ENCODE peak calls at places on chromosomes 1 and 21, in seven cellular contexts. One of them, this sample, is unnamed.

GRCh38 chr1:147545133-147545532 is 3.8 kb downstream of the BCL9 start:
- DNase-seq in glutamatergic neuron: no peak
- DNase-seq in A549: no peak
- DNase-seq in vagina: no peak
- DNase-seq in dorsolateral prefrontal cortex: no peak
- DNase-seq in progenitor cell of endocrine pancreas: no peak
- DNase-seq in body of pancreas: no peak
- DNase-seq in this sample: no peak

GRCh38 chr1:71836899-71837298 is 445.4 kb downstream of the NEGR1 start:
- DNase-seq in glutamatergic neuron: no peak
- DNase-seq in A549: no peak
- DNase-seq in vagina: no peak
- DNase-seq in dorsolateral prefrontal cortex: no peak
- DNase-seq in progenitor cell of endocrine pancreas: no peak
- DNase-seq in body of pancreas: no peak
- DNase-seq in this sample: no peak

GRCh38 chr1:145690587-145691558 is 16.3 kb downstream of the PDZK1 start:
- DNase-seq in glutamatergic neuron: no peak
- DNase-seq in A549: no peak
- DNase-seq in vagina: no peak
- DNase-seq in dorsolateral prefrontal cortex: no peak
- DNase-seq in progenitor cell of endocrine pancreas: no peak
- DNase-seq in body of pancreas: no peak
- DNase-seq in this sample: no peak

GRCh38 chr1:179883040-179883501 is 986 bp downstream of the TOR1AIP1 start:
- DNase-seq in glutamatergic neuron: no peak
- DNase-seq in A549: peak; percentile 35
- DNase-seq in vagina: no peak
- DNase-seq in dorsolateral prefrontal cortex: no peak
- DNase-seq in progenitor cell of endocrine pancreas: no peak
- DNase-seq in body of pancreas: no peak
- DNase-seq in this sample: no peak

GRCh38 chr1:161192476-161193465 is 6.1 kb downstream of the ADAMTS4 start:
- DNase-seq in glutamatergic neuron: peak; percentile 68
- DNase-seq in A549: peak; percentile 84
- DNase-seq in vagina: no peak
- DNase-seq in dorsolateral prefrontal cortex: no peak
- DNase-seq in progenitor cell of endocrine pancreas: peak; percentile 36
- DNase-seq in body of pancreas: peak; percentile 63
- DNase-seq in this sample: no peak

GRCh38 chr21:46368533-46369285 is 44.8 kb downstream of the PCNT start:
- DNase-seq in glutamatergic neuron: no peak
- DNase-seq in A549: no peak
- DNase-seq in vagina: no peak
- DNase-seq in dorsolateral prefrontal cortex: no peak
- DNase-seq in progenitor cell of endocrine pancreas: no peak
- DNase-seq in body of pancreas: no peak
- DNase-seq in this sample: no peak

GRCh38 chr1:159854101-159854692 is 8.3 kb downstream of the VSIG8 start:
- DNase-seq in glutamatergic neuron: peak; percentile 45
- DNase-seq in A549: peak; percentile 52
- DNase-seq in vagina: no peak
- DNase-seq in dorsolateral prefrontal cortex: peak; percentile 54
- DNase-seq in progenitor cell of endocrine pancreas: no peak
- DNase-seq in body of pancreas: peak; percentile 79
- DNase-seq in this sample: no peak

GRCh38 chr1:221039616-221040015 is 160.4 kb downstream of the HLX start:
- DNase-seq in glutamatergic neuron: no peak
- DNase-seq in A549: no peak
- DNase-seq in vagina: no peak
- DNase-seq in dorsolateral prefrontal cortex: no peak
- DNase-seq in progenitor cell of endocrine pancreas: no peak
- DNase-seq in body of pancreas: no peak
- DNase-seq in this sample: no peak

GRCh38 chr21:31983120-31983519 is 110.3 kb downstream of the HUNK start:
- DNase-seq in glutamatergic neuron: no peak
- DNase-seq in A549: no peak
- DNase-seq in vagina: no peak
- DNase-seq in dorsolateral prefrontal cortex: no peak
- DNase-seq in progenitor cell of endocrine pancreas: no peak
- DNase-seq in body of pancreas: peak; percentile 21
- DNase-seq in this sample: no peak

GRCh38 chr1:98177751-98178150 is 256.9 kb upstream of the DPYD start:
- DNase-seq in glutamatergic neuron: no peak
- DNase-seq in A549: no peak
- DNase-seq in vagina: no peak
- DNase-seq in dorsolateral prefrontal cortex: no peak
- DNase-seq in progenitor cell of endocrine pancreas: no peak
- DNase-seq in body of pancreas: no peak
- DNase-seq in this sample: no peak

GRCh38 chr1:17922833-17923232 is 167.7 kb downstream of the ACTL8 start:
- DNase-seq in glutamatergic neuron: peak; percentile 64
- DNase-seq in A549: peak; percentile 32
- DNase-seq in vagina: no peak
- DNase-seq in dorsolateral prefrontal cortex: no peak
- DNase-seq in progenitor cell of endocrine pancreas: peak; percentile 27
- DNase-seq in body of pancreas: no peak
- DNase-seq in this sample: no peak

GRCh38 chr21:38241029-38241740 is 15.6 kb upstream of the KCNJ15 start:
- DNase-seq in glutamatergic neuron: no peak
- DNase-seq in A549: no peak
- DNase-seq in vagina: no peak
- DNase-seq in dorsolateral prefrontal cortex: no peak
- DNase-seq in progenitor cell of endocrine pancreas: no peak
- DNase-seq in body of pancreas: peak; percentile 22
- DNase-seq in this sample: no peak

GRCh38 chr1:50971748-50972305 is 1.8 kb downstream of the CDKN2C start:
- DNase-seq in glutamatergic neuron: no peak
- DNase-seq in A549: no peak
- DNase-seq in vagina: no peak
- DNase-seq in dorsolateral prefrontal cortex: no peak
- DNase-seq in progenitor cell of endocrine pancreas: no peak
- DNase-seq in body of pancreas: no peak
- DNase-seq in this sample: no peak

GRCh38 chr1:41673355-41673754 is 188.9 kb upstream of the EDN2 start:
- DNase-seq in glutamatergic neuron: no peak
- DNase-seq in A549: no peak
- DNase-seq in vagina: no peak
- DNase-seq in dorsolateral prefrontal cortex: no peak
- DNase-seq in progenitor cell of endocrine pancreas: no peak
- DNase-seq in body of pancreas: no peak
- DNase-seq in this sample: no peak

GRCh38 chr1:35111106-35111505 is 31.9 kb downstream of the ZMYM1 start:
- DNase-seq in glutamatergic neuron: no peak
- DNase-seq in A549: peak; percentile 8
- DNase-seq in vagina: no peak
- DNase-seq in dorsolateral prefrontal cortex: no peak
- DNase-seq in progenitor cell of endocrine pancreas: no peak
- DNase-seq in body of pancreas: no peak
- DNase-seq in this sample: no peak

GRCh38 chr1:26913389-26913753 is 404 bp downstream of the NR0B2 start:
- DNase-seq in glutamatergic neuron: no peak
- DNase-seq in A549: no peak
- DNase-seq in vagina: no peak
- DNase-seq in dorsolateral prefrontal cortex: no peak
- DNase-seq in progenitor cell of endocrine pancreas: no peak
- DNase-seq in body of pancreas: no peak
- DNase-seq in this sample: no peak

GRCh38 chr1:60893111-60893510 is 189.2 kb upstream of the NFIA start:
- DNase-seq in glutamatergic neuron: no peak
- DNase-seq in A549: no peak
- DNase-seq in vagina: no peak
- DNase-seq in dorsolateral prefrontal cortex: no peak
- DNase-seq in progenitor cell of endocrine pancreas: no peak
- DNase-seq in body of pancreas: no peak
- DNase-seq in this sample: no peak

GRCh38 chr1:93692983-93693591 is 11.4 kb upstream of the BCAR3 start:
- DNase-seq in glutamatergic neuron: no peak
- DNase-seq in A549: peak; percentile 59
- DNase-seq in vagina: no peak
- DNase-seq in dorsolateral prefrontal cortex: no peak
- DNase-seq in progenitor cell of endocrine pancreas: no peak
- DNase-seq in body of pancreas: no peak
- DNase-seq in this sample: no peak

GRCh38 chr1:31051611-31052010 is 13.9 kb downstream of the PUM1 start:
- DNase-seq in glutamatergic neuron: no peak
- DNase-seq in A549: no peak
- DNase-seq in vagina: no peak
- DNase-seq in dorsolateral prefrontal cortex: no peak
- DNase-seq in progenitor cell of endocrine pancreas: no peak
- DNase-seq in body of pancreas: no peak
- DNase-seq in this sample: no peak

GRCh38 chr21:9737871-9738520 is 783.4 kb upstream of the TPTE start:
- DNase-seq in glutamatergic neuron: no peak
- DNase-seq in A549: no peak
- DNase-seq in vagina: no peak
- DNase-seq in dorsolateral prefrontal cortex: no peak
- DNase-seq in progenitor cell of endocrine pancreas: no peak
- DNase-seq in body of pancreas: no peak
- DNase-seq in this sample: peak; percentile 90

GRCh38 chr1:220786057-220786336 is 716 bp upstream of the MTARC1 start:
- DNase-seq in glutamatergic neuron: no peak
- DNase-seq in A549: no peak
- DNase-seq in vagina: no peak
- DNase-seq in dorsolateral prefrontal cortex: no peak
- DNase-seq in progenitor cell of endocrine pancreas: no peak
- DNase-seq in body of pancreas: no peak
- DNase-seq in this sample: no peak

GRCh38 chr1:77759090-77760028 is at the start of gene USP33:
- DNase-seq in glutamatergic neuron: peak; percentile 92
- DNase-seq in A549: peak; percentile 46
- DNase-seq in vagina: no peak
- DNase-seq in dorsolateral prefrontal cortex: peak; percentile 69
- DNase-seq in progenitor cell of endocrine pancreas: peak; percentile 76
- DNase-seq in body of pancreas: peak; percentile 93
- DNase-seq in this sample: peak; percentile 94
- TF ChIP-seq CTCF in glutamatergic neuron: no peak
- TF ChIP-seq CTCF in A549: no peak
- TF ChIP-seq CTCF in vagina: no peak
- TF ChIP-seq CTCF in dorsolateral prefrontal cortex: peak; percentile 25
- TF ChIP-seq CTCF in progenitor cell of endocrine pancreas: no peak
- TF ChIP-seq CTCF in body of pancreas: no peak
- TF ChIP-seq CTCF in this sample: no peak

GRCh38 chr1:61953076-61953789 is 211.0 kb downstream of the PATJ start:
- DNase-seq in glutamatergic neuron: no peak
- DNase-seq in A549: no peak
- DNase-seq in vagina: no peak
- DNase-seq in dorsolateral prefrontal cortex: no peak
- DNase-seq in progenitor cell of endocrine pancreas: no peak
- DNase-seq in body of pancreas: no peak
- DNase-seq in this sample: no peak

GRCh38 chr1:61951731-61952585 is 209.7 kb downstream of the PATJ start:
- DNase-seq in glutamatergic neuron: no peak
- DNase-seq in A549: no peak
- DNase-seq in vagina: no peak
- DNase-seq in dorsolateral prefrontal cortex: no peak
- DNase-seq in progenitor cell of endocrine pancreas: no peak
- DNase-seq in body of pancreas: no peak
- DNase-seq in this sample: no peak

GRCh38 chr1:61952675-61953074 is 210.4 kb downstream of the PATJ start:
- DNase-seq in glutamatergic neuron: no peak
- DNase-seq in A549: no peak
- DNase-seq in vagina: no peak
- DNase-seq in dorsolateral prefrontal cortex: no peak
- DNase-seq in progenitor cell of endocrine pancreas: no peak
- DNase-seq in body of pancreas: no peak
- DNase-seq in this sample: no peak

GRCh38 chr1:61953790-61954150 is 211.5 kb downstream of the PATJ start:
- DNase-seq in glutamatergic neuron: no peak
- DNase-seq in A549: no peak
- DNase-seq in vagina: no peak
- DNase-seq in dorsolateral prefrontal cortex: no peak
- DNase-seq in progenitor cell of endocrine pancreas: no peak
- DNase-seq in body of pancreas: no peak
- DNase-seq in this sample: no peak

GRCh38 chr1:61950418-61950817 is 208.1 kb downstream of the PATJ start:
- DNase-seq in glutamatergic neuron: no peak
- DNase-seq in A549: no peak
- DNase-seq in vagina: no peak
- DNase-seq in dorsolateral prefrontal cortex: no peak
- DNase-seq in progenitor cell of endocrine pancreas: no peak
- DNase-seq in body of pancreas: no peak
- DNase-seq in this sample: no peak
- TF ChIP-seq CTCF in glutamatergic neuron: peak; percentile 33
- TF ChIP-seq CTCF in A549: peak; percentile 36
- TF ChIP-seq CTCF in vagina: no peak
- TF ChIP-seq CTCF in dorsolateral prefrontal cortex: no peak
- TF ChIP-seq CTCF in progenitor cell of endocrine pancreas: peak; percentile 33
- TF ChIP-seq CTCF in body of pancreas: no peak
- TF ChIP-seq CTCF in this sample: no peak

GRCh38 chr1:208501542-208501941 is 257.4 kb upstream of the PLXNA2 start:
- DNase-seq in glutamatergic neuron: no peak
- DNase-seq in A549: no peak
- DNase-seq in vagina: no peak
- DNase-seq in dorsolateral prefrontal cortex: no peak
- DNase-seq in progenitor cell of endocrine pancreas: no peak
- DNase-seq in body of pancreas: no peak
- DNase-seq in this sample: no peak

GRCh38 chr1:208510192-208510952 is 266.2 kb upstream of the PLXNA2 start:
- DNase-seq in glutamatergic neuron: no peak
- DNase-seq in A549: no peak
- DNase-seq in vagina: no peak
- DNase-seq in dorsolateral prefrontal cortex: no peak
- DNase-seq in progenitor cell of endocrine pancreas: no peak
- DNase-seq in body of pancreas: no peak
- DNase-seq in this sample: no peak

GRCh38 chr1:208509072-208509471 is 264.9 kb upstream of the PLXNA2 start:
- DNase-seq in glutamatergic neuron: no peak
- DNase-seq in A549: no peak
- DNase-seq in vagina: no peak
- DNase-seq in dorsolateral prefrontal cortex: no peak
- DNase-seq in progenitor cell of endocrine pancreas: no peak
- DNase-seq in body of pancreas: no peak
- DNase-seq in this sample: no peak

GRCh38 chr1:208511242-208511860 is 267.2 kb upstream of the PLXNA2 start:
- DNase-seq in glutamatergic neuron: no peak
- DNase-seq in A549: no peak
- DNase-seq in vagina: no peak
- DNase-seq in dorsolateral prefrontal cortex: no peak
- DNase-seq in progenitor cell of endocrine pancreas: no peak
- DNase-seq in body of pancreas: no peak
- DNase-seq in this sample: no peak

DNA sequence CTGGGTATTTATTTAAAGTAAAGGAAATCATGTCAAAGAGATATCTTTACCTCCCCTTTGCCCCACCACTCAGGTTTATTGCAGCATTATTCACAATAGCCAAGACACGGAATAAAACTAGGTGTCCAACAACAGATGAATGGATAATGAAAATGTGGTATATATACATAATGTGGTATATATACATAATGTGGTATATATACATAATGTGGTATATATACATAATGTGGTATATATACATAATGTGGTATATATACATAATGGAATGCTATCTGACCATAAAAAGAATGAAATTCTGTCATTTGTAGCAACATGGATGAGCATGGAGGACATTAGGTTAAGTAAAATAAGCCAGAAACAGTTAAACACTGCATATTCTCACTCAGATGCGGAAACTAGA is 262.6 kb upstream of the PLXNA2 start:
- DNase-seq in glutamatergic neuron: no peak
- DNase-seq in A549: no peak
- DNase-seq in vagina: no peak
- DNase-seq in dorsolateral prefrontal cortex: no peak
- DNase-seq in progenitor cell of endocrine pancreas: no peak
- DNase-seq in body of pancreas: no peak
- DNase-seq in this sample: no peak
- TF ChIP-seq CTCF in glutamatergic neuron: no peak
- TF ChIP-seq CTCF in A549: no peak
- TF ChIP-seq CTCF in vagina: no peak
- TF ChIP-seq CTCF in dorsolateral prefrontal cortex: no peak
- TF ChIP-seq CTCF in progenitor cell of endocrine pancreas: no peak
- TF ChIP-seq CTCF in body of pancreas: no peak
- TF ChIP-seq CTCF in this sample: no peak

GRCh38 chr1:228340686-228341449 is 65.8 kb downstream of the TRIM11 start:
- DNase-seq in glutamatergic neuron: peak; percentile 30
- DNase-seq in A549: no peak
- DNase-seq in vagina: no peak
- DNase-seq in dorsolateral prefrontal cortex: peak; percentile 13
- DNase-seq in progenitor cell of endocrine pancreas: no peak
- DNase-seq in body of pancreas: peak; percentile 3
- DNase-seq in this sample: no peak
- TF ChIP-seq CTCF in glutamatergic neuron: peak; percentile 31
- TF ChIP-seq CTCF in A549: peak; percentile 16
- TF ChIP-seq CTCF in vagina: no peak
- TF ChIP-seq CTCF in dorsolateral prefrontal cortex: no peak
- TF ChIP-seq CTCF in progenitor cell of endocrine pancreas: peak; percentile 28
- TF ChIP-seq CTCF in body of pancreas: peak; percentile 7
- TF ChIP-seq CTCF in this sample: no peak